ENCODE peak calls at places on chromosomes 12 and 14, in seven cellular contexts. One of them, this sample, is unnamed.

GRCh38 chr14:81311128-81311527 is 89.0 kb downstream of the STON2 start:
- DNase-seq in posterior cingulate gyrus: no peak
- DNase-seq in sigmoid colon: no peak
- DNase-seq in HuH-7.5: no peak
- DNase-seq in H7: no peak
- DNase-seq in naive thymus-derived CD4-positive, alpha-beta T cell: no peak
- DNase-seq in MV-4-11: no peak
- DNase-seq in this sample: no peak

GRCh38 chr14:97179573-97179972 is 382.4 kb downstream of the VRK1 start:
- DNase-seq in naive thymus-derived CD4-positive, alpha-beta T cell: no peak
- DNase-seq in posterior cingulate gyrus: no peak
- DNase-seq in H7: no peak
- DNase-seq in sigmoid colon: no peak
- DNase-seq in MV-4-11: peak
- DNase-seq in HuH-7.5: no peak
- DNase-seq in this sample: no peak

GRCh38 chr12:3534511-3534910 is 43.5 kb downstream of the PRMT8 start:
- DNase-seq in sigmoid colon: no peak
- DNase-seq in HuH-7.5: no peak
- DNase-seq in H7: no peak
- DNase-seq in MV-4-11: no peak
- DNase-seq in posterior cingulate gyrus: no peak
- DNase-seq in naive thymus-derived CD4-positive, alpha-beta T cell: no peak
- DNase-seq in this sample: no peak

GRCh38 chr12:44000309-44000952 is 164.6 kb downstream of the TMEM117 start:
- DNase-seq in posterior cingulate gyrus: no peak
- DNase-seq in HuH-7.5: peak
- DNase-seq in naive thymus-derived CD4-positive, alpha-beta T cell: no peak
- DNase-seq in H7: peak
- DNase-seq in MV-4-11: peak
- DNase-seq in sigmoid colon: no peak
- DNase-seq in this sample: peak

GRCh38 chr12:24191117-24191516 is 241.6 kb upstream of the SOX5 start:
- DNase-seq in HuH-7.5: no peak
- DNase-seq in MV-4-11: no peak
- DNase-seq in naive thymus-derived CD4-positive, alpha-beta T cell: no peak
- DNase-seq in sigmoid colon: no peak
- DNase-seq in H7: no peak
- DNase-seq in posterior cingulate gyrus: no peak
- DNase-seq in this sample: no peak

GRCh38 chr12:49039421-49040363 is 20.9 kb downstream of the KMT2D start:
- DNase-seq in naive thymus-derived CD4-positive, alpha-beta T cell: no peak
- DNase-seq in H7: peak
- DNase-seq in sigmoid colon: no peak
- DNase-seq in MV-4-11: peak
- DNase-seq in HuH-7.5: no peak
- DNase-seq in posterior cingulate gyrus: no peak
- DNase-seq in this sample: no peak

GRCh38 chr12:112937741-112938719 is at the start of gene OAS3:
- DNase-seq in posterior cingulate gyrus: peak
- DNase-seq in naive thymus-derived CD4-positive, alpha-beta T cell: peak
- DNase-seq in H7: peak
- DNase-seq in HuH-7.5: peak
- DNase-seq in sigmoid colon: peak
- DNase-seq in MV-4-11: peak
- DNase-seq in this sample: peak

GRCh38 chr12:116172224-116172849 is 105.2 kb downstream of the MED13L start:
- DNase-seq in H7: no peak
- DNase-seq in MV-4-11: peak
- DNase-seq in naive thymus-derived CD4-positive, alpha-beta T cell: no peak
- DNase-seq in HuH-7.5: no peak
- DNase-seq in posterior cingulate gyrus: no peak
- DNase-seq in sigmoid colon: no peak
- DNase-seq in this sample: no peak

GRCh38 chr12:126547905-126548304 is 1482.7 kb downstream of the AACS start:
- DNase-seq in HuH-7.5: no peak
- DNase-seq in naive thymus-derived CD4-positive, alpha-beta T cell: peak
- DNase-seq in MV-4-11: no peak
- DNase-seq in H7: no peak
- DNase-seq in posterior cingulate gyrus: no peak
- DNase-seq in sigmoid colon: no peak
- DNase-seq in this sample: no peak

GRCh38 chr12:69679119-69679518 is 20.0 kb downstream of the BEST3 start:
- DNase-seq in posterior cingulate gyrus: no peak
- DNase-seq in sigmoid colon: no peak
- DNase-seq in HuH-7.5: no peak
- DNase-seq in H7: no peak
- DNase-seq in MV-4-11: no peak
- DNase-seq in naive thymus-derived CD4-positive, alpha-beta T cell: no peak
- DNase-seq in this sample: no peak

GRCh38 chr14:38502241-38502640 is 246.3 kb upstream of the CLEC14A start:
- DNase-seq in HuH-7.5: no peak
- DNase-seq in sigmoid colon: no peak
- DNase-seq in posterior cingulate gyrus: no peak
- DNase-seq in H7: no peak
- DNase-seq in MV-4-11: no peak
- DNase-seq in naive thymus-derived CD4-positive, alpha-beta T cell: no peak
- DNase-seq in this sample: no peak

GRCh38 chr12:5166976-5167375 is 123.3 kb downstream of the KCNA5 start:
- DNase-seq in HuH-7.5: no peak
- DNase-seq in sigmoid colon: no peak
- DNase-seq in naive thymus-derived CD4-positive, alpha-beta T cell: no peak
- DNase-seq in H7: no peak
- DNase-seq in posterior cingulate gyrus: no peak
- DNase-seq in MV-4-11: no peak
- DNase-seq in this sample: peak